ENCODE peak calls at places on chromosomes 2 and 18, in four cellular contexts. U is left ventricle myocardium superior; J is stimulated activated CD4-positive, alpha-beta T cell treated with anti-CD3 and anti-CD28 coated beads, Interleukin-1b, Interleukin-23, amount 100 ng/mL, for 24 hours; R is ELR. X is an unnamed sample.

GRCh38 chr18:62183578-62184195 is 3.2 kb downstream of the PIGN start:
- DNase-seq in J (no peak), U (no peak), R (peak; percentile 77), X (peak; percentile 66)

GRCh38 chr2:235263205-235264120 is 230.4 kb upstream of the AGAP1 start:
- DNase-seq in U (peak; percentile 86), R (peak; percentile 60), J (no peak), X (peak; percentile 91)

GRCh38 chr2:235050992-235051351 is 99.2 kb downstream of the SH3BP4 start:
- DNase-seq in R (peak; percentile 96), J (no peak), U (peak; percentile 94), X (peak; percentile 95)

GRCh38 chr18:72376256-72376655 is 167.9 kb downstream of the CBLN2 start:
- DNase-seq in U (no peak), J (no peak), R (no peak), X (peak; percentile 8)

GRCh38 chr2:138846216-138846821 is 66.1 kb upstream of the NXPH2 start:
- DNase-seq in R (peak; percentile 64), U (no peak), J (no peak), X (peak; percentile 51)

GRCh38 chr18:9578306-9578705 is 36.1 kb downstream of the PPP4R1 start:
- DNase-seq in U (no peak), J (no peak), R (peak; percentile 38), X (peak; percentile 51)

GRCh38 chr18:36809590-36810381 is 19.0 kb downstream of the TPGS2 start:
- DNase-seq in U (no peak), J (no peak), R (peak; percentile 83), X (peak; percentile 73)

GRCh38 chr2:145644820-145645302 is 1124.9 kb upstream of the ZEB2 start:
- DNase-seq in J (no peak), R (no peak), U (no peak), X (no peak)

GRCh38 chr2:158970522-158970855 is 2.0 kb downstream of the TANC1 start:
- DNase-seq in R (peak; percentile 28), J (no peak), U (no peak), X (no peak)

GRCh38 chr18:79871026-79871390 is 73.3 kb downstream of the KCNG2 start:
- DNase-seq in U (peak; percentile 25), J (no peak), R (no peak), X (no peak)

GRCh38 chr2:127917916-127918315 is 32.2 kb upstream of the AMMECR1L start:
- DNase-seq in U (no peak), R (peak; percentile 30), J (no peak), X (no peak)

GRCh38 chr18:34039194-34039593 is 185.5 kb downstream of the NOL4 start:
- DNase-seq in U (no peak), J (no peak), R (no peak), X (no peak)

GRCh38 chr2:317501-318424 is 29.9 kb upstream of the ALKAL2 start:
- DNase-seq in R (peak; percentile 57), U (no peak), J (no peak), X (no peak)

GRCh38 chr2:238433941-238434845 is 7.5 kb downstream of the ASB1 start:
- DNase-seq in R (peak; percentile 96), J (no peak), U (no peak), X (peak; percentile 65)

X was measured in MCF 10A.